ENCODE peak calls at places on chromosomes 13 and 19, in eight cellular contexts. N is osteoblast; R is SK-N-SH; W is breast epithelium; K is effector memory CD4-positive, alpha-beta T cell; M is cardiac muscle cell; V is ovary; X is CD8-positive, alpha-beta memory T cell. J is an unnamed sample.
A peak's percentile ranks its signal among the peaks of the same experiment; 100 is the strongest.

GRCh38 chr13:50576156-50576555 is 267.3 kb downstream of the DLEU7 start:
- DNase-seq in M (no peak), K (no peak), N (no peak), W (no peak), R (no peak), X (no peak), V (no peak), J (no peak)

GRCh38 chr19:43763473-43763939 is 8.7 kb upstream of the SMG9 start:
- DNase-seq in K (no peak), X (no peak), R (no peak), M (no peak), V (no peak), W (no peak), N (no peak), J (no peak)

GRCh38 chr19:14147797-14148605 is 11.6 kb upstream of the ASF1B start:
- DNase-seq in K (peak; percentile 32), M (peak; percentile 80), R (peak; percentile 92), W (peak; percentile 64), X (no peak), V (peak; percentile 76), N (peak; percentile 99), J (peak; percentile 22)

GRCh38 chr13:110726726-110727125 is 13.2 kb downstream of the ING1 start:
- DNase-seq in K (no peak), M (no peak), W (no peak), X (peak; percentile 49), V (no peak), N (no peak), R (no peak), J (no peak)

GRCh38 chr13:41133951-41134350 is 1.3 kb upstream of the KBTBD6 start:
- DNase-seq in W (no peak), V (no peak), N (no peak), M (no peak), X (no peak), R (no peak), K (no peak), J (no peak)

GRCh38 chr19:17220207-17220758 is 5.1 kb downstream of the USE1 start:
- DNase-seq in R (no peak), W (no peak), X (no peak), N (peak; percentile 96), V (peak; percentile 69), M (peak; percentile 88), K (no peak), J (no peak)

GRCh38 chr19:49712397-49712859 is 21.5 kb downstream of the CPT1C start:
- DNase-seq in K (no peak), V (peak; percentile 71), W (peak; percentile 39), X (no peak), M (peak; percentile 83), R (peak; percentile 93), N (peak; percentile 87), J (peak; percentile 80)

GRCh38 chr13:66265446-66265845 is 964.7 kb downstream of the PCDH9 start:
- DNase-seq in V (no peak), N (peak; percentile 34), X (no peak), R (no peak), M (no peak), K (no peak), W (no peak), J (peak; percentile 7)

GRCh38 chr13:29428310-29428991 is 167.0 kb downstream of the SLC7A1 start:
- DNase-seq in K (no peak), X (no peak), R (peak; percentile 68), M (peak; percentile 9), N (no peak), W (no peak), V (peak; percentile 29), J (peak; percentile 66)

GRCh38 chr13:41941174-41941573 is 19.7 kb downstream of the VWA8 start:
- DNase-seq in R (no peak), M (peak; percentile 49), N (no peak), X (no peak), W (no peak), K (no peak), V (no peak), J (no peak)

GRCh38 chr13:50685491-50685890 is 158.0 kb downstream of the DLEU7 start:
- DNase-seq in N (no peak), K (no peak), W (peak; percentile 44), V (no peak), R (no peak), X (no peak), M (peak; percentile 57), J (peak; percentile 80)

GRCh38 chr13:107518292-107518691 is 697.0 kb downstream of the LIG4 start:
- DNase-seq in K (no peak), M (peak; percentile 21), N (peak; percentile 62), R (no peak), X (no peak), W (no peak), V (no peak), J (no peak)

GRCh38 chr13:82797876-82798275 is 1084.4 kb downstream of the SLITRK1 start:
- DNase-seq in R (no peak), K (no peak), N (no peak), X (no peak), M (no peak), W (no peak), V (no peak), J (no peak)

GRCh38 chr19:55694656-55695491 is 19.8 kb downstream of the EPN1 start:
- DNase-seq in K (no peak), X (no peak), W (no peak), N (peak; percentile 57), M (no peak), V (peak; percentile 6), R (no peak), J (no peak)

GRCh38 chr19:16799740-16800139 is 29.5 kb upstream of the SIN3B start:
- DNase-seq in V (no peak), K (no peak), X (no peak), M (no peak), W (no peak), N (no peak), R (no peak), J (no peak)

DNA sequence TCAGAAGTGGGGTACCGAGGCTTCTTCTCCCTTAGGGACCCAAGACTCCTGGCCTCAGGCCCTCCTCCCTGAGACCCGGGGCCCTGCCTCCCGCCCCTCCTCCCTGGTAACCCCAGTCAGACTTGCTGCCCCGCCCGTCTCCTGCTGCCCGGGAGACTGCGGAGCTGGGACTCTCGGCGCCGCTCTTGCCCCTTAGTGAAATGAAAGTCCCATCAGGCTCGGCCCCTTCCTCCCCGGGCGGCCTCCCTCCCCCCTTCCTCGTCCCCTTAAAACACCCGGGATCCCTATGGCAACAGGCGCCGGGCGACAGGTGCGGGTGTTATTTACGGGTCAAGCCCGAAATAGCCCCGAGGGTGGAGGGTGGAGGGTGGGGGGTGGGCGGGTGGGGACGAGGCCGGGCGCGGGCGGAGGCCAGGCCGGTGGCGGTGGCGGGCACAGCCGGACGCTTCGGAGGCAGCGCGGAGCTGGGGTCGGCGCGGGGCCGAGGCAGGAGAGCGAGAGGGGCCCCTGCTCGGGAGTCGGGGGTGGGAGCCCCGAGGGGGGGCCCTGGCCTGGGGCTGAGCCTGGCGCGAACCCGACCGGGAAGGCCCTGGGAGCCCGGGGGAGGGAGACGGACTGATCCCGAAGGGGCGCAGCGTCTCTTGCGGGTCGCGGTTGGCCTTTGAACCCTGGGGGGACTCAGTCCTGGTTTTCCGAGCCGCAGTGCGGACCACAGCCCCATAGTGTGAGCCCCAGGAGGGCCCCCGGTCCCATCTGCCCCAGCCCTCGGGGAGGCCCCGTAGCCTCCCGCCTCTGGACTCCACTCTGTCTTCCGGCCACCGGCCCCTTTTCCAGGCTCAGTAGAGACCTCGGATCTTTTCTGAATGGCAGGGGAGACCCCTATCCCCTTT is at the start of gene CACNG6:
- DNase-seq in R (peak; percentile 73), M (peak; percentile 60), N (peak; percentile 88), K (no peak), W (no peak), V (no peak), X (no peak), J (peak; percentile 49)
- H3K4me3 ChIP-seq in R (peak within 1 kb of the TSS; percentile 47), M (peak within 1 kb of the TSS; percentile 47), N (peak within 1 kb of the TSS; percentile 55), K (no peak within 1 kb of the TSS), W (peak within 1 kb of the TSS; percentile 38), V (no peak within 1 kb of the TSS), X (no peak within 1 kb of the TSS), J (no peak within 1 kb of the TSS)

GRCh38 chr13:99208185-99208584 is 7.5 kb downstream of the UBAC2 start:
- DNase-seq in N (peak; percentile 22), W (no peak), V (no peak), R (no peak), K (no peak), M (no peak), X (no peak), J (no peak)
- H3K4me1 ChIP-seq in N (no peaks in the 10 kb centered on the region), W (no peaks in the 10 kb centered on the region), V (no peaks in the 10 kb centered on the region), R (no peaks in the 10 kb centered on the region), K (peaks cover 27% of the 10 kb centered on the region), M (no peaks in the 10 kb centered on the region), X (peaks cover 86% of the 10 kb centered on the region), J (peaks cover 6% of the 10 kb centered on the region)

GRCh38 chr13:52665325-52665724 is 12.7 kb downstream of the SUGT1 start:
- DNase-seq in W (no peak), X (no peak), V (no peak), N (peak; percentile 74), K (no peak), M (peak; percentile 29), R (peak; percentile 22), J (no peak)
- H3K36me3 ChIP-seq in W (no peaks in the 10 kb centered on the region), X (peaks cover 25% of the 10 kb centered on the region), V (no peaks in the 10 kb centered on the region), N (peaks cover 83% of the 10 kb centered on the region), K (peaks cover 55% of the 10 kb centered on the region), M (peaks cover 59% of the 10 kb centered on the region), R (peaks cover 80% of the 10 kb centered on the region), J (peaks cover 39% of the 10 kb centered on the region)

GRCh38 chr19:12913011-12913561 is 6.0 kb downstream of the SYCE2 start:
- DNase-seq in K (no peak), M (peak; percentile 91), R (peak; percentile 77), W (peak; percentile 85), X (no peak), V (peak; percentile 82), N (peak; percentile 77), J (peak; percentile 67)
- H3K4me3 ChIP-seq in K (no peak overlapping the region), M (no peak overlapping the region), R (no peak overlapping the region), W (peak overlapping the region; percentile 40), X (no peak overlapping the region), V (no peak overlapping the region), N (peak overlapping the region; percentile 45), J (no peak overlapping the region)

DNA sequence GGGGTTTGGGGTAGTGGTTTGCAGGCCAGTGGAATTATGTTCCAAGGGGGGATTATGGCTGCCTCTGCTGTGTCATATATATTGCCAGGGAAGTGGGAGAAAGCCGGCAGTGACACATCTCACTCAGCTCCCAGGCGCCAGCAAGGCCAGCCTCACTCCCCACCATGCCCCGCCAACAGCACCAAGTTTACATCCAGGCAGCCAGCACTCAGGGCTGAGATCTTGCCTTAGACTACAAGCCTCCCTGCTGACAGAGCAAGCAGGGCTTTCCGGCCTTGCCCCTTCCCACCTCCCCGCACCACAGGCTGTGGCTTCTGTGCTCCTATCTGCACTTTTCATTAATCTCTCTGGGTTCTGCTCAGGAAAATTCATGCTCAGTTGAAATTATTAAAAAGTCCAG is 385.1 kb downstream of the MZT1 start:
- DNase-seq in R (no peak), W (no peak), V (no peak), M (no peak), N (no peak), X (no peak), K (no peak), J (no peak)
- H3K4me1 ChIP-seq in R (no peaks in the 10 kb centered on the region), W (no peaks in the 10 kb centered on the region), V (no peaks in the 10 kb centered on the region), M (no peaks in the 10 kb centered on the region), N (no peaks in the 10 kb centered on the region), X (no peaks in the 10 kb centered on the region), K (no peaks in the 10 kb centered on the region), J (no peaks in the 10 kb centered on the region)

DNA sequence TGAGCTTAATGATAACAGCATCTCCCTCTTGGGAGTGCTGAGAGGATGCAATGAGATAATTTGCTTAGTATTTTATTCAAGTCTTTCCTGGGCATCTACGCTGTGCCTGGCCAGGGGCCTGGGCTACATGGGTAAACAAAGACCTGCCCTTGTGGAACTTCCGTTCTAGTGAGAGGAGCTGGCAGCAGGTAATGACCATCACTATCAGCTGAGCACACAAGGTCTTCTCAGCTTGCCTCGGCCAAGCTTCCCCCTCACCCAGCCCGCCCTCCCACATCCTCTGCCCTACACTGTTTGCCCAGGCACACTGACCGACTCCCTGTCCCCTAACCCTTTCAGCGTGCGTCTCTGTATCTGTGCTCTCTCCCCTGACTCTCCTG is 8.6 kb upstream of the FKRP start:
- DNase-seq in M (no peak), N (no peak), K (no peak), X (no peak), V (no peak), R (no peak), W (no peak), J (no peak)
- H3K36me3 ChIP-seq in M (peaks cover 23% of the 10 kb centered on the region), N (peaks cover 52% of the 10 kb centered on the region), K (peaks cover 46% of the 10 kb centered on the region), X (peaks cover 31% of the 10 kb centered on the region), V (no peaks in the 10 kb centered on the region), R (peaks cover 25% of the 10 kb centered on the region), W (peaks cover 6% of the 10 kb centered on the region), J (peaks cover 66% of the 10 kb centered on the region)